ENCODE peak calls at places on chromosomes 6 and 20, in four cellular contexts. T is stimulated activated CD4-positive, alpha-beta T cell treated with anti-CD3 and anti-CD28 coated beads, TNF-alpha, amount 100 ng/mL, for 24 hours; A is SW480; S is tibial artery. H is an unnamed sample.

GRCh38 chr20:12166053-12166717 is 248.5 kb downstream of the BTBD3 start:
- DNase-seq in S (no peak), A (peak), T (no peak), H (no peak)

GRCh38 chr6:72466471-72466870 is 155.4 kb upstream of the KCNQ5 start:
- DNase-seq in A (no peak), S (no peak), T (no peak), H (no peak)

GRCh38 chr6:99592900-99593299 is 13.7 kb upstream of the PRDM13 start:
- DNase-seq in T (no peak), A (no peak), S (no peak), H (no peak)

GRCh38 chr6:11233936-11234573 is 1.6 kb upstream of the NEDD9 start:
- DNase-seq in T (no peak), A (peak), S (no peak), H (no peak)

GRCh38 chr6:90605749-90606344 is 19.0 kb upstream of the MAP3K7 start:
- DNase-seq in S (no peak), A (no peak), T (no peak), H (no peak)

GRCh38 chr6:130167655-130168054 is 55.1 kb downstream of the SAMD3 start:
- DNase-seq in S (no peak), A (no peak), T (no peak), H (no peak)

GRCh38 chr20:50380697-50381040 is 129.5 kb upstream of the PTPN1 start:
- DNase-seq in T (no peak), S (no peak), A (no peak), H (no peak)

GRCh38 chr20:57038608-57039440 is 227.6 kb downstream of the BMP7 start:
- DNase-seq in S (no peak), T (no peak), A (no peak), H (no peak)

GRCh38 chr20:58571942-58572666 is 56.9 kb upstream of the APCDD1L start:
- DNase-seq in A (no peak), S (no peak), T (no peak), H (no peak)

GRCh38 chr6:131955876-131956275 is 4.7 kb upstream of the CCN2 start:
- DNase-seq in A (no peak), S (no peak), T (no peak), H (no peak)